ENCODE peak calls at places on chromosome 4, in six cellular contexts. Z, K, O, L, X and M are unnamed samples.
A peak's percentile ranks its signal among the peaks of the same experiment; 100 is the strongest.

GRCh38 chr4:173420324-173420752 is 21.4 kb upstream of the SCRG1 start:
- DNase-seq in Z (peak; percentile 49), K (no peak), O (no peak), L (no peak), X (no peak), M (no peak)

GRCh38 chr4:180766903-180767302 is 1476.3 kb upstream of the TENM3 start:
- DNase-seq in Z (no peak), K (no peak), O (no peak), L (no peak), X (no peak), M (no peak)

GRCh38 chr4:137156054-137156453 is 376.2 kb downstream of the PCDH18 start:
- DNase-seq in Z (no peak), K (no peak), O (peak; percentile 1), L (no peak), X (no peak), M (no peak)

GRCh38 chr4:127783026-127783769 is 1.1 kb downstream of the HSPA4L start:
- DNase-seq in Z (peak; percentile 89), K (peak; percentile 44), O (peak; percentile 99), L (peak; percentile 65), X (peak; percentile 79), M (peak; percentile 82)

GRCh38 chr4:7581477-7581876 is 146.7 kb upstream of the PSAPL1 start:
- DNase-seq in Z (peak; percentile 17), K (peak; percentile 23), O (no peak), L (no peak), X (peak; percentile 64), M (peak; percentile 16)

GRCh38 chr4:128286474-128287158 is 997 bp downstream of the PGRMC2 start:
- DNase-seq in Z (peak; percentile 71), K (no peak), O (peak; percentile 58), L (no peak), X (no peak), M (no peak)

GRCh38 chr4:154399259-154399974 is 92.2 kb downstream of the DCHS2 start:
- DNase-seq in Z (no peak), K (no peak), O (peak; percentile 19), L (no peak), X (no peak), M (no peak)

GRCh38 chr4:150078041-150078995 is at the start of gene DCLK2:
- DNase-seq in Z (peak; percentile 71), K (peak; percentile 88), O (peak; percentile 32), L (no peak), X (peak; percentile 93), M (peak; percentile 80)

GRCh38 chr4:70873216-70873615 is 29.0 kb upstream of the MOB1B start:
- DNase-seq in Z (no peak), K (no peak), O (no peak), L (no peak), X (no peak), M (no peak)

GRCh38 chr4:35918491-35918977 is 325.8 kb downstream of the ARAP2 start:
- DNase-seq in Z (no peak), K (no peak), O (no peak), L (no peak), X (no peak), M (no peak)

GRCh38 chr4:130714006-130714405 is 1618.1 kb downstream of the C4orf33 start:
- DNase-seq in Z (no peak), K (no peak), O (no peak), L (no peak), X (no peak), M (no peak)

GRCh38 chr4:132276989-132277388 is 872.1 kb upstream of the PCDH10 start:
- DNase-seq in Z (no peak), K (no peak), O (no peak), L (no peak), X (no peak), M (no peak)

GRCh38 chr4:128862608-128863313 is 53.3 kb downstream of the JADE1 start:
- DNase-seq in Z (peak; percentile 41), K (no peak), O (no peak), L (no peak), X (no peak), M (no peak)

GRCh38 chr4:1323280-1323634 is 23.8 kb upstream of the UVSSA start:
- DNase-seq in Z (no peak), K (no peak), O (no peak), L (no peak), X (no peak), M (no peak)

GRCh38 chr4:182140547-182140946 is 102.7 kb upstream of the TENM3 start:
- DNase-seq in Z (no peak), K (no peak), O (no peak), L (no peak), X (no peak), M (no peak)

GRCh38 chr4:10529891-10530786 is 72.9 kb upstream of the ZNF518B start:
- DNase-seq in Z (peak; percentile 95), K (peak; percentile 12), O (peak; percentile 10), L (no peak), X (no peak), M (no peak)

GRCh38 chr4:143384381-143384994 is 47.8 kb downstream of the GAB1 start:
- DNase-seq in Z (peak; percentile 65), K (no peak), O (no peak), L (no peak), X (no peak), M (no peak)

GRCh38 chr4:20418865-20419451 is 167.3 kb downstream of the SLIT2 start:
- DNase-seq in Z (peak; percentile 76), K (no peak), O (peak; percentile 52), L (no peak), X (no peak), M (no peak)

GRCh38 chr4:129144755-129145206 is 48.8 kb downstream of the C4orf33 start:
- DNase-seq in Z (peak; percentile 32), K (no peak), O (no peak), L (no peak), X (no peak), M (no peak)

GRCh38 chr4:86895692-86896488 is 3.7 kb upstream of the C4orf36 start:
- DNase-seq in Z (peak; percentile 72), K (no peak), O (peak; percentile 67), L (no peak), X (no peak), M (peak; percentile 61)

GRCh38 chr4:73998040-73999011 is at the start of gene CXCL5:
- DNase-seq in Z (peak; percentile 41), K (peak; percentile 26), O (no peak), L (no peak), X (no peak), M (peak; percentile 23)

GRCh38 chr4:185421366-185422124 is 4.2 kb downstream of the UFSP2 start:
- DNase-seq in Z (no peak), K (no peak), O (no peak), L (no peak), X (no peak), M (no peak)

GRCh38 chr4:185412412-185412811 is 13.4 kb downstream of the UFSP2 start:
- DNase-seq in Z (peak; percentile 88), K (no peak), O (no peak), L (no peak), X (no peak), M (no peak)

GRCh38 chr4:185411833-185412232 is 13.9 kb downstream of the UFSP2 start:
- DNase-seq in Z (peak; percentile 44), K (no peak), O (no peak), L (no peak), X (no peak), M (no peak)

GRCh38 chr4:185416955-185417354 is 8.8 kb downstream of the UFSP2 start:
- DNase-seq in Z (no peak), K (no peak), O (no peak), L (no peak), X (no peak), M (no peak)
- H3K27ac ChIP-seq in Z (no peak overlapping the region), K (no peak overlapping the region), O (no peak overlapping the region), L (no peak overlapping the region), X (no peak overlapping the region), M (no peak overlapping the region)

DNA sequence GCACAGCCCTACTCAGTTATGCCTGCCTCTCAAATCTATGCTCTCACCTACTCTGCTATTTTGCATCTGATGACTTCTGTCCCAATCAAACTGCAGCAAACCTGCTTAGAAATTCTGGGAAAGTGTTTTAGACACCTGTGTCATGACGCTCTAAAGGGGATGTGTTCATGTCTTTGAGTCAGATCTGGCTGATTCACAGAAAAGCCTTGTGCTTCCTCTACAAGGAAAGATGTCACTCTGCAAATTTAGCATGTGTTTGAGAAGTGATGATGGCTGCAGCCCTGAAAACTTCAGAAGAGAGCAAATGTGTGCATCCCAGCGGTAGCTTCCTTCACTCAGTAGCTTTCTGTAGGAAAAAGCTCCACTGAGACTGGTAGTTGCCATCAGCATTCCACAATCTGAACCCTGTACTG is 235.4 kb downstream of the MGST2 start:
- DNase-seq in Z (no peak), K (no peak), O (peak; percentile 56), L (no peak), X (no peak), M (no peak)
- H3K4me3 ChIP-seq in Z (no peak overlapping the region), K (no peak overlapping the region), O (no peak overlapping the region), L (no peak overlapping the region), X (no peak overlapping the region), M (no peak overlapping the region)

GRCh38 chr4:2482192-2482591 is 13.3 kb downstream of the RNF4 start:
- DNase-seq in Z (no peak), K (no peak), O (no peak), L (no peak), X (no peak), M (no peak)
- H3K4me1 ChIP-seq in Z (peaks cover 31% of the 10 kb centered on the region), K (peaks cover 99% of the 10 kb centered on the region), O (peaks cover 3% of the 10 kb centered on the region), L (peaks cover 27% of the 10 kb centered on the region), X (peaks cover 30% of the 10 kb centered on the region), M (peaks cover 91% of the 10 kb centered on the region)

GRCh38 chr4:112113786-112114185 is 31.5 kb upstream of the FAM241A start:
- DNase-seq in Z (no peak), K (no peak), O (no peak), L (no peak), X (no peak), M (no peak)

GRCh38 chr4:112109455-112110425 is 35.5 kb upstream of the FAM241A start:
- DNase-seq in Z (peak; percentile 86), K (no peak), O (peak; percentile 55), L (no peak), X (no peak), M (no peak)

GRCh38 chr4:112114452-112114851 is 30.8 kb upstream of the FAM241A start:
- DNase-seq in Z (no peak), K (no peak), O (no peak), L (no peak), X (no peak), M (no peak)

GRCh38 chr4:112111306-112111705 is 33.9 kb upstream of the FAM241A start:
- DNase-seq in Z (no peak), K (no peak), O (no peak), L (no peak), X (no peak), M (no peak)

GRCh38 chr4:112112590-112113170 is 32.6 kb upstream of the FAM241A start:
- DNase-seq in Z (no peak), K (no peak), O (no peak), L (no peak), X (no peak), M (no peak)
- H3K27ac ChIP-seq in Z (no peak overlapping the region), K (no peak overlapping the region), O (no peak overlapping the region), L (no peak overlapping the region), X (no peak overlapping the region), M (peak overlapping the region; percentile 40)

DNA sequence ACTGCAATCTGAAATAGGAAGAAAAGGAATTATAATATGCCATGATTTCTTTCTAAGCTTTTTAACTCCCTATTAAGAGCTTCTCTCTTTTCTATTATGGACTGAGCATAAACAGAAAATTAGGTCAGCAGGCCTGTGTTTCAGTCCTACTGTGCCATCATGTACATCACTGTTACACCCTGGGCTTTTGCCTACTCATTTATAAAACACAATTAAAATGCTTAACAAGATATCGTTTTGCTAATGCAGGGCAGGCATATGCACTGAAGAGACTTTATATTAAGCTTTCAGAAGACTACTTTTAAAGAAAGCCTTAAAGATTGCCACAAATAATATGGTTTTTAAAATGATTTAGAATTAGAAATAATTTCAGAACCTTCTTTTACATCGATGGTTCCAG is 828 bp upstream of the BBS12 start:
- DNase-seq in Z (no peak), K (no peak), O (no peak), L (no peak), X (no peak), M (no peak)
- H3K4me3 ChIP-seq in Z (no peak overlapping the region), K (no peak overlapping the region), O (no peak overlapping the region), L (no peak overlapping the region), X (no peak overlapping the region), M (no peak overlapping the region)